ENCODE peak calls at places on chromosomes 13 and 19, in seven cellular contexts. K is uterus, P is AG04450, G is endothelial cell, O is neural crest cell, E is omental fat pad, W is heart right ventricle. D is an unnamed sample.

GRCh38 chr19:18107235-18108083 is 9.9 kb downstream of the MAST3 start:
- DNase-seq in G (no peak), E (no peak), K (no peak), W (no peak), O (no peak), P (no peak), D (no peak)

GRCh38 chr13:101451641-101452040 is 834 bp upstream of the ITGBL1 start:
- DNase-seq in P (no peak), K (no peak), O (no peak), W (no peak), G (no peak), E (no peak), D (no peak)

GRCh38 chr13:79440958-79441553 is 35.0 kb upstream of the RBM26 start:
- DNase-seq in P (no peak), O (no peak), E (no peak), W (no peak), G (no peak), K (no peak), D (peak)

GRCh38 chr13:113932060-113932459 is 41.8 kb downstream of the C13orf46 start:
- DNase-seq in P (no peak), W (no peak), E (no peak), G (no peak), K (peak), O (no peak), D (peak)

GRCh38 chr19:5340637-5341447 is at the start of gene PTPRS:
- DNase-seq in K (peak), E (peak), O (peak), P (peak), W (peak), G (peak), D (peak)

GRCh38 chr13:54852831-54853230 is 1824.2 kb downstream of the OLFM4 start:
- DNase-seq in G (no peak), K (no peak), O (no peak), E (no peak), W (no peak), P (no peak), D (no peak)

GRCh38 chr19:4208385-4209094 is 20.8 kb upstream of the EBI3 start:
- DNase-seq in G (no peak), E (no peak), P (no peak), K (no peak), O (no peak), W (no peak), D (no peak)

GRCh38 chr19:1665565-1666047 is 13.2 kb upstream of the TCF3 start:
- DNase-seq in G (no peak), E (no peak), K (no peak), O (no peak), P (no peak), W (no peak), D (no peak)

GRCh38 chr13:75052616-75053015 is 429.4 kb downstream of the TBC1D4 start:
- DNase-seq in P (no peak), E (no peak), K (no peak), G (no peak), O (no peak), W (no peak), D (no peak)

GRCh38 chr19:56316728-56317127 is 2.1 kb upstream of the ZSCAN5A start:
- DNase-seq in W (no peak), E (no peak), K (no peak), P (no peak), O (no peak), G (no peak), D (no peak)

GRCh38 chr13:112733661-112734379 is 44.0 kb downstream of the ATP11A start:
- DNase-seq in W (no peak), K (no peak), P (no peak), E (no peak), O (no peak), G (no peak), D (no peak)

GRCh38 chr19:47227347-47228167 is 3.4 kb downstream of the BBC3 start:
- DNase-seq in O (peak), W (peak), G (peak), E (peak), P (peak), K (peak), D (peak)

GRCh38 chr19:45294291-45295029 is 28.2 kb downstream of the CKM start:
- DNase-seq in W (peak), O (no peak), K (no peak), E (no peak), G (no peak), P (no peak), D (no peak)

GRCh38 chr13:88176231-88176630 is 505.1 kb downstream of the SLITRK5 start:
- DNase-seq in K (no peak), G (no peak), E (no peak), P (no peak), O (no peak), W (no peak), D (no peak)

GRCh38 chr13:110575322-110576069 is 14.0 kb upstream of the RAB20 start:
- DNase-seq in G (no peak), O (no peak), P (no peak), E (no peak), W (peak), K (no peak), D (peak)

GRCh38 chr13:113320226-113320875 is 23.3 kb downstream of the LAMP1 start:
- DNase-seq in E (no peak), G (no peak), O (no peak), P (no peak), W (no peak), K (no peak), D (no peak)

GRCh38 chr19:49331616-49332055 is 3.6 kb upstream of the CD37 start:
- DNase-seq in P (no peak), E (no peak), W (no peak), O (no peak), K (no peak), G (no peak), D (peak)

GRCh38 chr19:36572593-36573019 is 486 bp downstream of the ZNF529 start:
- DNase-seq in K (no peak), W (no peak), O (no peak), P (no peak), G (no peak), E (no peak), D (no peak)

GRCh38 chr19:41359741-41360140 is 4.2 kb downstream of the B9D2 start:
- DNase-seq in G (no peak), W (no peak), O (no peak), E (no peak), P (no peak), K (no peak), D (no peak)

GRCh38 chr19:16384688-16385087 is 60.1 kb downstream of the KLF2 start:
- DNase-seq in G (no peak), E (no peak), O (no peak), W (no peak), P (no peak), K (no peak), D (no peak)

GRCh38 chr19:35090795-35091214 is 24.8 kb upstream of the FXYD3 start:
- DNase-seq in G (no peak), P (no peak), W (no peak), K (no peak), E (no peak), O (no peak), D (no peak)

GRCh38 chr13:83221256-83221655 is 661.0 kb downstream of the SLITRK1 start:
- DNase-seq in G (no peak), P (no peak), W (no peak), O (no peak), E (no peak), K (no peak), D (no peak)

GRCh38 chr19:34430738-34431625 is 2.8 kb downstream of the UBA2 start:
- DNase-seq in P (no peak), W (no peak), E (no peak), K (no peak), O (no peak), G (peak), D (peak)

GRCh38 chr19:1864480-1865171 is 1.2 kb upstream of the KLF16 start:
- DNase-seq in O (peak), G (peak), K (peak), E (no peak), W (peak), P (no peak), D (peak)

GRCh38 chr19:51586799-51587198 is 15.7 kb downstream of the ZNF175 start:
- DNase-seq in G (no peak), O (no peak), P (no peak), W (no peak), K (no peak), E (no peak), D (no peak)

GRCh38 chr19:10339380-10339960 is at the start of gene ICAM3:
- DNase-seq in P (no peak), K (no peak), G (no peak), E (no peak), W (no peak), O (no peak), D (no peak)

GRCh38 chr19:31214086-31214485 is 135.2 kb downstream of the TSHZ3 start:
- DNase-seq in G (no peak), W (peak), P (peak), E (no peak), O (no peak), K (peak), D (no peak)

GRCh38 chr19:48874309-48875135 is 2.3 kb downstream of the PPP1R15A start:
- DNase-seq in E (no peak), P (no peak), O (no peak), G (no peak), K (peak), W (peak), D (no peak)

GRCh38 chr19:33134571-33135041 is 2.7 kb downstream of the WDR88 start:
- DNase-seq in O (no peak), G (no peak), P (no peak), K (no peak), E (no peak), W (no peak), D (no peak)
- TF ChIP-seq CTCF in O (no peak), G (no peak), P (no peak), K (no peak), E (no peak), W (no peak), D (no peak)

GRCh38 chr13:20869540-20869939 is 33.0 kb downstream of the XPO4 start:
- DNase-seq in P (no peak), K (no peak), W (no peak), O (no peak), G (no peak), E (no peak), D (no peak)
- TF ChIP-seq CTCF in P (peak), K (peak), W (peak), O (peak), G (no peak), E (no peak), D (no peak)

GRCh38 chr13:61470801-61471200 is 55.2 kb upstream of the PCDH20 start:
- DNase-seq in O (no peak), G (no peak), E (no peak), P (no peak), K (no peak), W (no peak), D (no peak)
- TF ChIP-seq CTCF in O (no peak), G (no peak), E (no peak), P (no peak), K (no peak), W (no peak), D (no peak)

GRCh38 chr19:32830231-32831014 is 39.1 kb downstream of the SLC7A9 start:
- DNase-seq in K (no peak), P (peak), W (no peak), G (no peak), O (no peak), E (no peak), D (no peak)

GRCh38 chr19:32828139-32828538 is 41.4 kb downstream of the SLC7A9 start:
- DNase-seq in E (no peak), O (no peak), K (no peak), W (no peak), P (no peak), G (no peak), D (no peak)

GRCh38 chr19:32831611-32832010 is 38.0 kb downstream of the SLC7A9 start:
- DNase-seq in G (no peak), O (no peak), P (no peak), K (no peak), W (no peak), E (no peak), D (no peak)

GRCh38 chr19:32828643-32829344 is 40.8 kb downstream of the SLC7A9 start:
- DNase-seq in P (no peak), G (no peak), O (no peak), K (no peak), E (no peak), W (no peak), D (no peak)

GRCh38 chr19:32829345-32829896 is 40.1 kb downstream of the SLC7A9 start:
- DNase-seq in G (no peak), O (no peak), E (no peak), W (no peak), P (no peak), K (no peak), D (no peak)
- TF ChIP-seq CTCF in G (no peak), O (no peak), E (no peak), W (no peak), P (no peak), K (no peak), D (no peak)

DNA sequence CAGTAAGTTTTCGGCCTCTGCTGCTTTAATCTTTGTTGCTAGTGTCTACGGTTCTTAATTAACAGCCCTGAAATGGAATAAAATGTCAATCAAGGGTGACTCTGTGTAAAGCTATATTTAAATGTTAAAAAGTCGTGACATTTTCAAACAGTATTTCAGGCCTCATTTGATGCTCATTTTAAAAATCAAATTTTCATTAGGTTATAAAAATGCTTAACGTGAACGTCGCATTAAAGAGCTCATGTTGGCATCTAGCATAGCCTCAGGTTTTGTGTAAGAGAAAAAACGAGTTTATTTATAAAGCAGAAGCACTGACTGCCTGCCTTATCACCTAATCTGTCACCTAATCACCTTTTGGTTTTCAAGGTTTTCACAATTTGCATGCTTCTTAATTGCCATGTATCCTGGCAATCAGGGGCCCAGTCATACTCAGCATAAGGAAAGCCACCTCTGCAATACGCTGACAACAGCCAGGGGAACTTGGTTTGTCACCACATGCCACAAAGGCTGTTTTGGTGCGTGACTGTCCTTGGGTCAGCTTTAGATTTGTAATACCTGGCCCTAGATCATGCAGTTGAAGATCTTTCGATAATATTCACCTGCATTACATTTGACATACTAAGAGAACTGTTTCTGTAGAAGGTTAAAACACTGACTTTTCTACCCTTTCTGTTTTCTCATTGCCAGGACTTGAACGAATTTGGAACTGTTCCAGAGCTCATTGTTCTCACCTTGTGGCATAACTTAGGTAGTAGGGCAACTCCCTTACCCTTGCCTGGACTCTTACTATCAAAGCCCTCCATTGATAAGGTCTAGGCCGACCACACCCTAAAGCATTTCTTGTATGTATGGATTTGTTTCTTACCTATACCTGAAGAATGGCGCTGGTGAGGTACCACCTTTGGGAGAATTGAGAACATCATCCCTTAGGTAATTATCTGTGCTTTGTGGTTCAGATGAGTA is 112.5 kb downstream of the TEX26 start:
- DNase-seq in E (no peak), P (no peak), W (no peak), K (no peak), G (no peak), O (no peak), D (no peak)
- TF ChIP-seq CTCF in E (no peak), P (no peak), W (no peak), K (no peak), G (peak), O (peak), D (no peak)